ENCODE peak calls at places on chromosomes 4 and X, in seven cellular contexts. B, N, V, L, D, G and K are unnamed samples. For H3K4me1, the result is how much of the 10 kb centered on the place peaks cover.

GRCh38 chr4:2395038-2395437 is 23.4 kb downstream of the ZFYVE28 start:
- DNase-seq in V (peak), L (no peak), N (no peak), D (no peak), B (no peak), G (no peak), K (peak)

GRCh38 chr4:8773124-8773931 is 98.3 kb downstream of the HMX1 start:
- DNase-seq in N (no peak), D (no peak), G (no peak), L (peak), V (no peak), B (no peak), K (no peak)

GRCh38 chrX:40085714-40086113 is 12.0 kb downstream of the BCOR start:
- DNase-seq in B (peak), L (no peak), D (no peak), N (no peak), G (no peak), V (no peak), K (no peak)

GRCh38 chrX:101409043-101409442 is 1.0 kb downstream of the HNRNPH2 start:
- DNase-seq in V (peak), G (no peak), B (no peak), D (no peak), N (no peak), L (no peak), K (no peak)

GRCh38 chrX:13659057-13659456 is 6.1 kb downstream of the TCEANC start:
- DNase-seq in V (peak), D (no peak), N (no peak), L (no peak), G (no peak), B (no peak), K (no peak)

GRCh38 chrX:29143356-29143755 is 556.1 kb downstream of the IL1RAPL1 start:
- DNase-seq in D (no peak), G (no peak), B (no peak), L (no peak), N (no peak), V (peak), K (no peak)

GRCh38 chrX:115491766-115492165 is 69.2 kb upstream of the PLS3 start:
- DNase-seq in G (no peak), D (no peak), V (peak), L (no peak), B (no peak), N (no peak), K (no peak)

GRCh38 chrX:15789979-15790765 is at the start of gene ZRSR2:
- DNase-seq in D (peak), N (peak), B (peak), G (peak), V (peak), L (peak), K (peak)

GRCh38 chr4:27913738-27914137 is 1053.1 kb downstream of the STIM2 start:
- DNase-seq in L (no peak), N (no peak), D (no peak), G (no peak), B (no peak), V (no peak), K (no peak)

GRCh38 chr4:11675051-11675800 is 246.5 kb upstream of the HS3ST1 start:
- DNase-seq in V (no peak), L (no peak), N (no peak), G (no peak), B (no peak), D (no peak), K (no peak)

GRCh38 chr4:170979736-170980135 is 833.5 kb upstream of the GALNTL6 start:
- DNase-seq in D (no peak), N (peak), V (peak), B (peak), G (no peak), L (peak), K (peak)

GRCh38 chr4:45399116-45399515 is 672.8 kb upstream of the GNPDA2 start:
- DNase-seq in B (no peak), V (no peak), G (no peak), L (no peak), D (no peak), N (no peak), K (no peak)

GRCh38 chr4:122831515-122832196 is 5.0 kb downstream of the FGF2 start:
- DNase-seq in B (no peak), N (no peak), V (peak), D (no peak), G (no peak), L (no peak), K (no peak)

GRCh38 chrX:369563-370101 is 17.1 kb downstream of the PPP2R3B start:
- DNase-seq in B (no peak), G (no peak), N (peak), D (no peak), V (no peak), L (no peak), K (no peak)

GRCh38 chr4:186027405-186027804 is 41.6 kb upstream of the TLR3 start:
- DNase-seq in V (no peak), G (no peak), B (no peak), N (no peak), L (no peak), D (no peak), K (no peak)

GRCh38 chr4:96566755-96567154 is 726.9 kb downstream of the PDHA2 start:
- DNase-seq in D (no peak), G (no peak), B (no peak), V (no peak), N (no peak), L (no peak), K (no peak)

GRCh38 chr4:156694413-156694812 is 277.2 kb downstream of the PDGFC start:
- DNase-seq in G (no peak), D (no peak), N (no peak), V (no peak), B (no peak), L (no peak), K (no peak)

GRCh38 chr4:2366252-2367192 is 51.9 kb downstream of the ZFYVE28 start:
- DNase-seq in D (no peak), B (peak), L (peak), G (no peak), N (no peak), V (peak), K (peak)

GRCh38 chr4:173516621-173517612 is 13.1 kb downstream of the HAND2 start:
- DNase-seq in V (no peak), B (no peak), D (no peak), L (no peak), G (no peak), N (peak), K (no peak)

GRCh38 chr4:80255374-80256095 is 10.9 kb upstream of the FGF5 start:
- DNase-seq in V (peak), D (no peak), G (no peak), B (no peak), N (no peak), L (no peak), K (no peak)

GRCh38 chr4:152629908-152630307 is 49.9 kb downstream of the TMEM154 start:
- DNase-seq in N (no peak), D (no peak), V (no peak), G (no peak), B (no peak), L (no peak), K (no peak)

GRCh38 chr4:1239949-1240305 is 9.0 kb downstream of the CTBP1 start:
- DNase-seq in V (no peak), N (no peak), D (no peak), B (no peak), G (no peak), L (no peak), K (no peak)

GRCh38 chrX:133676344-133677122 is 261.2 kb upstream of the GPC4 start:
- DNase-seq in L (no peak), V (no peak), G (no peak), N (no peak), D (no peak), B (no peak), K (no peak)

GRCh38 chr4:39235701-39236100 is 53.4 kb downstream of the WDR19 start:
- DNase-seq in B (no peak), N (no peak), G (no peak), V (no peak), D (no peak), L (no peak), K (no peak)

GRCh38 chrX:127038065-127038464 is 218.5 kb downstream of the PRR32 start:
- DNase-seq in V (no peak), G (no peak), B (no peak), L (no peak), D (no peak), N (no peak), K (no peak)

GRCh38 chrX:262391-262909 is 18.7 kb upstream of the PLCXD1 start:
- DNase-seq in B (peak), V (no peak), L (no peak), N (no peak), D (no peak), G (no peak), K (no peak)

GRCh38 chrX:38798956-38799355 is 2.3 kb upstream of the MID1IP1 start:
- DNase-seq in G (no peak), D (no peak), B (no peak), L (no peak), N (no peak), V (peak), K (no peak)

GRCh38 chr4:16836324-16836723 is 62.1 kb downstream of the LDB2 start:
- DNase-seq in N (no peak), D (no peak), L (no peak), B (no peak), G (no peak), V (no peak), K (no peak)

GRCh38 chr4:108068422-108068821 is 78.7 kb downstream of the HADH start:
- DNase-seq in N (no peak), B (no peak), V (peak), G (no peak), L (no peak), D (no peak), K (no peak)

GRCh38 chr4:169342159-169342865 is 71.6 kb upstream of the SH3RF1 start:
- DNase-seq in D (no peak), V (no peak), N (no peak), G (no peak), L (no peak), B (no peak), K (no peak)

GRCh38 chr4:18113710-18114331 is 92.3 kb upstream of the LCORL start:
- DNase-seq in D (no peak), L (no peak), V (no peak), B (no peak), N (no peak), G (no peak), K (no peak)

GRCh38 chrX:23902419-23902818 is 5.3 kb downstream of the APOO start:
- DNase-seq in V (peak), B (no peak), D (no peak), L (no peak), G (no peak), N (no peak), K (no peak)

GRCh38 chr4:71211748-71212147 is 127.1 kb upstream of the SLC4A4 start:
- DNase-seq in N (no peak), V (peak), D (no peak), G (no peak), L (no peak), B (no peak), K (no peak)

GRCh38 chrX:138897621-138898492 is 186.3 kb upstream of the FGF13 start:
- DNase-seq in N (no peak), B (no peak), D (no peak), V (no peak), G (no peak), L (no peak), K (no peak)

GRCh38 chr4:118762753-118763477 is 73.0 kb downstream of the SEC24D start:
- DNase-seq in L (no peak), V (peak), G (no peak), D (no peak), N (no peak), B (no peak), K (no peak)

GRCh38 chr4:118762146-118762545 is 73.8 kb downstream of the SEC24D start:
- DNase-seq in N (no peak), D (no peak), L (no peak), V (no peak), B (no peak), G (no peak), K (no peak)

GRCh38 chr4:118767109-118767508 is 68.8 kb downstream of the SEC24D start:
- DNase-seq in G (no peak), B (no peak), D (no peak), L (no peak), N (no peak), V (no peak), K (no peak)

GRCh38 chr4:118769152-118769551 is 66.8 kb downstream of the SEC24D start:
- DNase-seq in G (no peak), N (no peak), B (no peak), V (no peak), D (no peak), L (no peak), K (no peak)

GRCh38 chr4:118765399-118765798 is 70.5 kb downstream of the SEC24D start:
- DNase-seq in L (no peak), N (no peak), B (no peak), D (no peak), G (no peak), V (peak), K (no peak)
- H3K4me1 ChIP-seq in L (under half), N (under half), B (under half), D (half or more), G (under half), V (half or more), K (half or more)

GRCh38 chr4:165415910-165416309 is 37.1 kb downstream of the CPE start:
- DNase-seq in G (no peak), L (no peak), B (no peak), V (no peak), D (no peak), N (no peak), K (no peak)

GRCh38 chr4:165404696-165405095 is 25.9 kb downstream of the CPE start:
- DNase-seq in V (no peak), N (no peak), B (no peak), L (no peak), D (no peak), G (no peak), K (no peak)

DNA sequence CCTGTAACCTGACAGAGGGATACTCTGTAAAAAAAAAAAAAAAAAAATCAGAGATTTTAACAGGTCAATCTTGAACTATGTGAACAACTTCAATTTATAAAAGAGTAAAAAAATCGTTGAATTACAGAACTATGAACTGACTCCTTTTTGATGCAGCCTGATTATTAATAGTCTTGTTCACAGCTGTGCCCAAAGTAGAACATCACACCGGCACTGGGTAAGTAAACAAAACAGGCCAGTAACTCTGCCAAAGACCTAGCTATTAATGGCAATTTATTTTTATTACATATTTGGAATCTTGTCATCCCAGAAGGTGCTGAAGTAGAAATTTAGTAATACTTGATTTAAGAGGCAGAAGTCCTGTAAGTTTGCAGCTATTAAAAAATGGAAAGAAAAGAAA is 31.4 kb downstream of the CPE start:
- DNase-seq in G (no peak), V (no peak), N (no peak), L (no peak), D (no peak), B (no peak), K (no peak)
- H3K4me1 ChIP-seq in G (under half), V (under half), N (under half), L (under half), D (under half), B (under half), K (under half)

GRCh38 chr4:165475706-165476070 is 96.9 kb downstream of the CPE start:
- DNase-seq in D (no peak), B (no peak), G (no peak), L (no peak), N (no peak), V (no peak), K (no peak)
- H3K4me1 ChIP-seq in D (under half), B (under half), G (under half), L (under half), N (under half), V (under half), K (under half)

DNA sequence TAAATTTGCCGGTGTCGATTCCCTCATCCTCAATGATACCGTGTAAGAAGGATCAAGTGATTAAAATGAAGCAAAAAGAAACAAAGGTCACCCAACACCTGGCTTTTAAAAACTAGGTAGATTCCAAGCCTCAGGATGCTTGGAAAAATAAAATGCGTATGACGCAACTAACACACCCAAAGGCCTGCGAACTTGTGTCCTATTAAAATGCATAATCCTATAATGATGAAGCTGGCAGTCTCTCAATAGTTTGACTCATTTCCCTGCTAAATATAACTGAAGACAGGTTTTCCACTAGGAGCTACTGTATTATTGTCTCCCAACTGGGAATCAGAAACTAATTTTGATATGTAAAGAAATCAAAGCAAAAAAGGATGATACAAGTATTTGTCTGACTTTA is 263.2 kb downstream of the DHX15 start:
- DNase-seq in V (no peak), B (no peak), G (no peak), D (no peak), N (no peak), L (no peak), K (no peak)
- H3K4me1 ChIP-seq in V (under half), B (under half), G (under half), D (under half), N (under half), L (under half), K (under half)

GRCh38 chr4:86940176-86940575 is 5.4 kb downstream of the AFF1 start:
- DNase-seq in V (peak), D (no peak), G (no peak), B (no peak), L (no peak), N (no peak), K (no peak)
- H3K4me1 ChIP-seq in V (under half), D (under half), G (under half), B (under half), L (under half), N (under half), K (under half)

GRCh38 chr4:76559236-76560071 is 124.4 kb downstream of the SHROOM3 start:
- DNase-seq in V (no peak), N (no peak), D (no peak), B (no peak), L (no peak), G (no peak), K (no peak)

GRCh38 chr4:76569225-76569624 is 134.2 kb downstream of the SHROOM3 start:
- DNase-seq in L (no peak), G (no peak), N (no peak), D (no peak), V (no peak), B (no peak), K (no peak)

GRCh38 chr4:76562851-76563803 is 128.1 kb downstream of the SHROOM3 start:
- DNase-seq in V (no peak), N (no peak), D (no peak), B (no peak), G (no peak), L (no peak), K (no peak)

GRCh38 chr4:76562161-76562560 is 127.1 kb downstream of the SHROOM3 start:
- DNase-seq in D (no peak), B (no peak), N (no peak), V (peak), L (no peak), G (no peak), K (no peak)

DNA sequence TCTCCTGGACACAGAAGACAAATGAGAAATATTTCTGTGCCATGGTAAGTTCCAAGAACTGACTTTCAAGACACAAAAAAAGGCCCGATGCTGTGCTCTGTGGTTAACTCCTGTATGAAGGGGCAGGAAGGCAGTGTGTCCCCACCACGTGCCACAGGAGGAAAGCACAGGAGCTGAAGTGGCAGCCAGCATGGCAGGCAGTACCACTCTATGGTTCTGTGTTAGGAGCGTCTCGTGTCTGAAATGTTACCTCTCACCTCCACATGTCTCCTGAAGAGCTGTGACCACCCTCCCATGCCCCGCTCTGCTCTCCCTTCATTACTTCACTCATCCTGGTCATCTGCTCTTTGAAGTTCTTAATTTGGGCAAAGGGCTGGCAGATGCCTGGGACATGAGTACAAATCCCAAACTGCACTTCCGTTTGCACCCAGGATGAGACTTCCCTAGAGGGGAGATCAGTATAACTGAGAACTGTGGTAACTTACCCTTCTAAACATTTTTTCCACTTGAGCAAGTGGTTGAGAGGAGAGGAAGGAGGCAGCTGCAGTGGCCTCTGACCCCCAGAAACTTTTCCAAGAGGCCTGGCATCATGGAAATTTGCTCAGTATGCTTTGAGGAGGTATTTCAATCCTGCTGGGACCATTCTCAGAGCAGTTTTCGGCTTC is 128.9 kb downstream of the SHROOM3 start:
- DNase-seq in L (no peak), V (peak), N (no peak), B (no peak), D (no peak), G (no peak), K (no peak)
- H3K4me1 ChIP-seq in L (under half), V (under half), N (under half), B (under half), D (under half), G (under half), K (under half)

GRCh38 chr4:4921077-4921476 is 61.6 kb downstream of the MSX1 start:
- DNase-seq in G (no peak), V (no peak), D (no peak), L (no peak), B (no peak), N (no peak), K (no peak)

GRCh38 chr4:4922441-4922840 is 63.0 kb downstream of the MSX1 start:
- DNase-seq in V (no peak), N (no peak), D (no peak), G (no peak), L (no peak), B (no peak), K (no peak)

GRCh38 chr4:4919926-4920325 is 60.5 kb downstream of the MSX1 start:
- DNase-seq in G (no peak), V (no peak), L (peak), N (no peak), D (no peak), B (no peak), K (no peak)

GRCh38 chr4:4918067-4918466 is 58.6 kb downstream of the MSX1 start:
- DNase-seq in G (no peak), L (no peak), V (no peak), D (no peak), B (no peak), N (no peak), K (no peak)

GRCh38 chr4:4923208-4923607 is 63.7 kb downstream of the MSX1 start:
- DNase-seq in N (no peak), B (no peak), L (no peak), V (no peak), D (no peak), G (no peak), K (no peak)
- H3K4me1 ChIP-seq in N (under half), B (under half), L (under half), V (under half), D (under half), G (under half), K (under half)

GRCh38 chr4:48194986-48195773 is 61.1 kb upstream of the TXK start:
- DNase-seq in B (no peak), L (no peak), D (no peak), V (peak), N (no peak), G (no peak), K (no peak)
- H3K4me1 ChIP-seq in B (under half), L (under half), D (under half), V (under half), N (under half), G (under half), K (under half)